ENCODE peak calls at places on chromosomes 4 and X, in seven cellular contexts. M is renal cortical epithelial cell; D is iris pigment epithelial cell; G is HCT116; S is foreskin fibroblast; N is stimulated activated CD4-positive, alpha-beta T cell treated with anti-CD3 and anti-CD28 coated beads, Interleukin-2, amount 100 ng/mL, for 24 hours; F is activated CD4-positive, CD25-positive, alpha-beta regulatory T cell treated with anti-CD3 and anti-CD28 coated beads, Interleukin-2, amount 50 U/mL, for 72 hours. U is an unnamed sample.

GRCh38 chrX:46258356-46258755 is 286.9 kb downstream of the ZNF674 start:
- DNase-seq in M (no peak), D (no peak), G (no peak), S (no peak), N (no peak), F (no peak), U (no peak)

GRCh38 chrX:112587194-112587593 is 92.5 kb downstream of the LHFPL1 start:
- DNase-seq in M (no peak), D (no peak), G (no peak), S (no peak), N (no peak), F (no peak), U (no peak)

GRCh38 chr4:96649536-96649935 is 809.6 kb downstream of the PDHA2 start:
- DNase-seq in M (peak), D (peak), G (peak), S (no peak), N (no peak), F (no peak), U (no peak)

GRCh38 chrX:106917830-106918500 is 2.2 kb upstream of the CLDN2 start:
- DNase-seq in M (peak), D (peak), G (peak), S (peak), N (no peak), F (no peak), U (peak)

GRCh38 chr4:150582881-150583286 is 933 bp downstream of the MAB21L2 start:
- DNase-seq in M (no peak), D (peak), G (no peak), S (no peak), N (no peak), F (no peak), U (no peak)

GRCh38 chrX:120642871-120643270 is 13.0 kb upstream of the C1GALT1C1 start:
- DNase-seq in M (no peak), D (no peak), G (no peak), S (no peak), N (no peak), F (no peak), U (no peak)

GRCh38 chr4:113278324-113278934 is 229.0 kb downstream of the ANK2 start:
- DNase-seq in M (peak), D (peak), G (peak), S (peak), N (peak), F (peak), U (peak)

GRCh38 chrX:6226053-6226645 is 2.5 kb downstream of the NLGN4X start:
- DNase-seq in M (no peak), D (no peak), G (no peak), S (peak), N (no peak), F (no peak), U (no peak)

GRCh38 chrX:96372313-96373046 is 312.2 kb upstream of the DIAPH2 start:
- DNase-seq in M (peak), D (peak), G (peak), S (peak), N (no peak), F (no peak), U (no peak)

GRCh38 chrX:15816453-15816838 is 26.2 kb downstream of the ZRSR2 start:
- DNase-seq in M (no peak), D (no peak), G (no peak), S (peak), N (no peak), F (no peak), U (no peak)

GRCh38 chrX:7146703-7147430 is 645 bp upstream of the STS start:
- DNase-seq in M (peak), D (peak), G (no peak), S (peak), N (peak), F (no peak), U (no peak)

GRCh38 chrX:2708601-2709200 is 17.6 kb downstream of the CD99 start:
- DNase-seq in M (no peak), D (no peak), G (no peak), S (no peak), N (no peak), F (no peak), U (no peak)

GRCh38 chr4:160373911-160374310 is 1271.0 kb downstream of the RAPGEF2 start:
- DNase-seq in M (no peak), D (no peak), G (no peak), S (no peak), N (no peak), F (no peak), U (no peak)

GRCh38 chr4:3183008-3183407 is 66.0 kb upstream of the MSANTD1 start:
- DNase-seq in M (no peak), D (no peak), G (no peak), S (no peak), N (no peak), F (no peak), U (no peak)

GRCh38 chr4:2322227-2322626 is 60.3 kb upstream of the MXD4 start:
- DNase-seq in M (no peak), D (no peak), G (no peak), S (no peak), N (no peak), F (no peak), U (no peak)

GRCh38 chr4:118757761-118758213 is 72.6 kb downstream of the METTL14 start:
- DNase-seq in M (peak), D (peak), G (no peak), S (peak), N (no peak), F (no peak), U (no peak)

GRCh38 chr4:93827272-93827947 is 1.1 kb upstream of the ATOH1 start:
- DNase-seq in M (no peak), D (no peak), G (no peak), S (no peak), N (no peak), F (no peak), U (no peak)

GRCh38 chr4:169621754-169622481 is 1.5 kb downstream of the CLCN3 start:
- DNase-seq in M (peak), D (peak), G (no peak), S (peak), N (no peak), F (no peak), U (no peak)

GRCh38 chr4:6272863-6273660 is 3.4 kb downstream of the WFS1 start:
- DNase-seq in M (peak), D (peak), G (no peak), S (peak), N (no peak), F (no peak), U (peak)

GRCh38 chr4:113043591-113043990 is 5.9 kb upstream of the ANK2 start:
- DNase-seq in M (peak), D (no peak), G (no peak), S (peak), N (no peak), F (no peak), U (no peak)

GRCh38 chr4:77152421-77152820 is 4.6 kb upstream of the CCNG2 start:
- DNase-seq in M (peak), D (peak), G (no peak), S (peak), N (no peak), F (no peak), U (no peak)

GRCh38 chr4:38982356-38983095 is 49.7 kb downstream of the TMEM156 start:
- DNase-seq in M (no peak), D (peak), G (no peak), S (peak), N (no peak), F (no peak), U (no peak)

GRCh38 chrX:131854586-131854985 is 168.5 kb upstream of the STK26 start:
- DNase-seq in M (peak), D (no peak), G (no peak), S (peak), N (no peak), F (no peak), U (no peak)

GRCh38 chr4:10164877-10165283 is 48.3 kb upstream of the WDR1 start:
- DNase-seq in M (peak), D (peak), G (peak), S (peak), N (peak), F (no peak), U (no peak)

GRCh38 chrX:14528629-14529287 is 578 bp upstream of the GLRA2 start:
- DNase-seq in M (peak), D (peak), G (peak), S (peak), N (peak), F (peak), U (peak)

GRCh38 chr4:179624768-179625181 is 2182.5 kb upstream of the AGA start:
- DNase-seq in M (peak), D (peak), G (no peak), S (peak), N (no peak), F (no peak), U (no peak)